ENCODE peak calls at places on chromosomes 11 and 22, in five cellular contexts. D, X, I, P and S are unnamed samples.
A peak's percentile ranks its signal among the peaks of the same experiment; 100 is the strongest.

GRCh38 chr22:30827646-30828045 is 133.0 kb downstream of the OSBP2 start:
- DNase-seq in D (no peak), X (no peak), I (no peak), P (no peak), S (no peak)

GRCh38 chr11:43268161-43268560 is 43.6 kb upstream of the API5 start:
- DNase-seq in D (no peak), X (no peak), I (no peak), P (no peak), S (no peak)

GRCh38 chr11:93123351-93123898 is 74.4 kb downstream of the SLC36A4 start:
- DNase-seq in D (peak; percentile 68), X (no peak), I (no peak), P (no peak), S (no peak)

GRCh38 chr22:24089951-24090350 is 78.8 kb downstream of the CABIN1 start:
- DNase-seq in D (no peak), X (no peak), I (no peak), P (no peak), S (no peak)

GRCh38 chr11:126355926-126356897 is 726 bp downstream of the ST3GAL4 start:
- DNase-seq in D (peak; percentile 61), X (no peak), I (peak; percentile 74), P (peak; percentile 24), S (no peak)

GRCh38 chr11:108787105-108787504 is 122.2 kb downstream of the DDX10 start:
- DNase-seq in D (no peak), X (no peak), I (no peak), P (no peak), S (no peak)

GRCh38 chr11:117232022-117232878 is at the start of the genes PCSK7 and RNF214:
- DNase-seq in D (peak; percentile 90), X (peak; percentile 57), I (peak; percentile 91), P (peak; percentile 90), S (peak; percentile 71)

GRCh38 chr11:95912902-95913560 is 10.9 kb downstream of the MTMR2 start:
- DNase-seq in D (no peak), X (no peak), I (no peak), P (no peak), S (no peak)

GRCh38 chr11:102577182-102577581 is 46.6 kb upstream of the MMP7 start:
- DNase-seq in D (no peak), X (no peak), I (no peak), P (peak; percentile 27), S (no peak)

DNA sequence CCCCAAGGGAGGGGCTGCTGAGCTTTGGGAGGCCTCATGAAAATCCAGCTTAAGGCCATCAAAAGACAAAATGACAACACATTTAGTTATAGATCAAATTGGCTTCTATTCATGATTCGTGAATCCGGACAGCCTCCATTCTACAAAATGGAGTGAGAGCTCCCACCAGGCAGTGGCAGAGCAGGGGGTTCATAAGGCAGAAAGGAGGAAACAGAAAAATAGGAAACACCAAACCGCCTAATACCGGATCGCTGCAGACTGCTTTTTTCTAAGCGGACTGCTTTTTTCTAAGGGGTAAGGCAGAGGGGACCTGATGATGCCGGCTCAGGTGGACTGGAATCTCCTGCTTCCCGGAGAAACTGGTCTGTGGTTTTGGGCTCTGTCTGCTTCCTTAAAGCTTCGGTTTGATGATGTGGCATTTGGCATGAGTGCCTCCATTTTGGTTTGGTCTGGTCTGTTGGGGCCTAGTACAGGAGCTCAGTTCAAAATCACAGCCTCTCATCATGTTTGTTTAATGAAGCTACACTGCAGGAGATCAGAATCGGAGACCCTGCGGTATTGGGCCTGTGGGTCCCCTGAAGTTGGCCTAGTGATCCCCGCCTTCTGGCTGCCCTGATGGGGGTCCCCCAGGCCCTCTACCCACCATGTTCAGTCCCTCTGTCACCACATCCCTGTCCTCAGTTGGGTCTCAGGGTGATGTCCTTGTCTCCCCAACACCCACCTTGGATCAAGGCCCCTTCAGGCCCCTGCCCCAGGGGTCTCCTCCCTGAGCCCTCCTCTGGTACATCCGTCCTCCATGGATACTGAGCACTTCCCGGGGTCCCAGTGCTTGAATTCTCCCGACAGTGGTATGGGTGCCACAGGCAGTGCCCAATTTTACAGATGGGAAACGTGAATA is 1.2 kb downstream of the ALDH3B1 start:
- DNase-seq in D (no peak), X (no peak), I (no peak), P (no peak), S (no peak)
- H3K4me3 ChIP-seq in D (peak overlapping the region; percentile 35), X (peak overlapping the region; percentile 56), I (no peak overlapping the region), P (no peak overlapping the region), S (no peak overlapping the region)

DNA sequence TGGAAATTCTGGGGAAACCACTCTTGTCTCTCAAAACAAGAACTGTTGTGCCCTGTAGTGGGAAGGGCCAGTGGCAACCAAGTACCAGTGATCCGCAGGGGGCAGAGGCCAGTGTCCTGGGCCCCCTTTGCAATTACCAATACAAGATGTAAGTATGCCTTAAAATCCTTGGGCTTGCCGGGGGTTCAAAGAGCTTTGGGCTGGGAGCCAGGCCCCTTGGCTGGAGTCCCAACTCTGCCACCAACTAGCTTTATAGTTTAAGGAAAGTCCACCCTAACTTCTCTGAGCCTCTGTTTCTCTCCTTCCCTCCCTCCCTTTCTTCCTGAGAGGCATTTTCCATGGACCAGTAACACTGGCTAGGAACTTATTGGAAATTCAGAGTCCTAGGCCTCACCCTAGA is 15.5 kb downstream of the CLMP start:
- DNase-seq in D (no peak), X (no peak), I (no peak), P (no peak), S (no peak)
- H3K4me3 ChIP-seq in D (no peak overlapping the region), X (no peak overlapping the region), I (no peak overlapping the region), P (no peak overlapping the region), S (no peak overlapping the region)

GRCh38 chr22:20882855-20883254 is 24.0 kb downstream of the SNAP29 start:
- DNase-seq in D (no peak), X (no peak), I (no peak), P (no peak), S (no peak)

GRCh38 chr22:20887375-20887774 is 28.6 kb downstream of the SNAP29 start:
- DNase-seq in D (no peak), X (no peak), I (no peak), P (no peak), S (no peak)

GRCh38 chr22:20884454-20884853 is 25.6 kb downstream of the SNAP29 start:
- DNase-seq in D (no peak), X (no peak), I (no peak), P (no peak), S (no peak)

GRCh38 chr22:20885017-20885556 is 26.3 kb downstream of the SNAP29 start:
- DNase-seq in D (no peak), X (no peak), I (no peak), P (no peak), S (no peak)

GRCh38 chr22:20885557-20886323 is 26.9 kb downstream of the SNAP29 start:
- DNase-seq in D (peak; percentile 88), X (peak; percentile 67), I (peak; percentile 96), P (peak; percentile 55), S (peak; percentile 87)
- H3K4me3 ChIP-seq in D (no peak overlapping the region), X (no peak overlapping the region), I (no peak overlapping the region), P (no peak overlapping the region), S (no peak overlapping the region)

GRCh38 chr22:38707984-38708383 is 2.2 kb downstream of the GTPBP1 start:
- DNase-seq in D (no peak), X (no peak), I (no peak), P (no peak), S (no peak)
- H3K4me3 ChIP-seq in D (peak overlapping the region; percentile 99), X (no peak overlapping the region), I (peak overlapping the region; percentile 82), P (peak overlapping the region; percentile 79), S (no peak overlapping the region)